ENCODE peak calls at places on chromosome 15, in seven cellular contexts. One of them, this sample, is unnamed.

GRCh38 chr15:60580650-60581415 is 101.9 kb upstream of the ICE2 start:
- DNase-seq in upper lobe of right lung: no peak
- DNase-seq in left ventricle myocardium inferior: no peak
- DNase-seq in mammary epithelial cell: no peak
- DNase-seq in CD4-positive, alpha-beta memory T cell: peak; percentile 81
- DNase-seq in OCI-LY7: peak; percentile 18
- DNase-seq in right atrium auricular region: no peak
- DNase-seq in this sample: no peak

GRCh38 chr15:27989428-27989827 is 109.7 kb downstream of the OCA2 start:
- DNase-seq in upper lobe of right lung: no peak
- DNase-seq in left ventricle myocardium inferior: no peak
- DNase-seq in mammary epithelial cell: no peak
- DNase-seq in CD4-positive, alpha-beta memory T cell: no peak
- DNase-seq in OCI-LY7: no peak
- DNase-seq in right atrium auricular region: no peak
- DNase-seq in this sample: no peak

GRCh38 chr15:40266828-40267304 is 16.0 kb downstream of the ANKRD63 start:
- DNase-seq in upper lobe of right lung: peak; percentile 82
- DNase-seq in left ventricle myocardium inferior: no peak
- DNase-seq in mammary epithelial cell: peak; percentile 96
- DNase-seq in CD4-positive, alpha-beta memory T cell: no peak
- DNase-seq in OCI-LY7: no peak
- DNase-seq in right atrium auricular region: peak; percentile 67
- DNase-seq in this sample: peak; percentile 63

GRCh38 chr15:83292317-83292716 is 7.9 kb upstream of the BNC1 start:
- DNase-seq in upper lobe of right lung: no peak
- DNase-seq in left ventricle myocardium inferior: no peak
- DNase-seq in mammary epithelial cell: peak; percentile 92
- DNase-seq in CD4-positive, alpha-beta memory T cell: no peak
- DNase-seq in OCI-LY7: no peak
- DNase-seq in right atrium auricular region: no peak
- DNase-seq in this sample: no peak

GRCh38 chr15:99143655-99144610 is 39.1 kb downstream of the SYNM start:
- DNase-seq in upper lobe of right lung: no peak
- DNase-seq in left ventricle myocardium inferior: peak; percentile 73
- DNase-seq in mammary epithelial cell: peak; percentile 50
- DNase-seq in CD4-positive, alpha-beta memory T cell: no peak
- DNase-seq in OCI-LY7: no peak
- DNase-seq in right atrium auricular region: peak; percentile 88
- DNase-seq in this sample: peak; percentile 28

GRCh38 chr15:31161990-31162389 is 60.5 kb upstream of the TRPM1 start:
- DNase-seq in upper lobe of right lung: no peak
- DNase-seq in left ventricle myocardium inferior: no peak
- DNase-seq in mammary epithelial cell: no peak
- DNase-seq in CD4-positive, alpha-beta memory T cell: no peak
- DNase-seq in OCI-LY7: no peak
- DNase-seq in right atrium auricular region: peak; percentile 13
- DNase-seq in this sample: no peak

GRCh38 chr15:72423256-72423655 is 25.2 kb downstream of the TMEM202 start:
- DNase-seq in upper lobe of right lung: no peak
- DNase-seq in left ventricle myocardium inferior: no peak
- DNase-seq in mammary epithelial cell: no peak
- DNase-seq in CD4-positive, alpha-beta memory T cell: no peak
- DNase-seq in OCI-LY7: no peak
- DNase-seq in right atrium auricular region: no peak
- DNase-seq in this sample: no peak

GRCh38 chr15:63971427-63971805 is 74.9 kb downstream of the DAPK2 start:
- DNase-seq in upper lobe of right lung: no peak
- DNase-seq in left ventricle myocardium inferior: no peak
- DNase-seq in mammary epithelial cell: no peak
- DNase-seq in CD4-positive, alpha-beta memory T cell: peak; percentile 15
- DNase-seq in OCI-LY7: peak; percentile 42
- DNase-seq in right atrium auricular region: peak; percentile 50
- DNase-seq in this sample: no peak

GRCh38 chr15:68335251-68335650 is 57.7 kb downstream of the FEM1B start:
- DNase-seq in upper lobe of right lung: no peak
- DNase-seq in left ventricle myocardium inferior: peak; percentile 52
- DNase-seq in mammary epithelial cell: peak; percentile 7
- DNase-seq in CD4-positive, alpha-beta memory T cell: no peak
- DNase-seq in OCI-LY7: no peak
- DNase-seq in right atrium auricular region: no peak
- DNase-seq in this sample: no peak

GRCh38 chr15:41828747-41829270 is 917 bp downstream of the JMJD7 start:
- DNase-seq in upper lobe of right lung: no peak
- DNase-seq in left ventricle myocardium inferior: no peak
- DNase-seq in mammary epithelial cell: peak; percentile 26
- DNase-seq in CD4-positive, alpha-beta memory T cell: no peak
- DNase-seq in OCI-LY7: no peak
- DNase-seq in right atrium auricular region: no peak
- DNase-seq in this sample: no peak

GRCh38 chr15:100308222-100309007 is 33.4 kb downstream of the ADAMTS17 start:
- DNase-seq in upper lobe of right lung: no peak
- DNase-seq in left ventricle myocardium inferior: no peak
- DNase-seq in mammary epithelial cell: peak; percentile 49
- DNase-seq in CD4-positive, alpha-beta memory T cell: no peak
- DNase-seq in OCI-LY7: no peak
- DNase-seq in right atrium auricular region: peak; percentile 73
- DNase-seq in this sample: no peak

GRCh38 chr15:57472861-57473260 is 96.6 kb downstream of the CGNL1 start:
- DNase-seq in upper lobe of right lung: no peak
- DNase-seq in left ventricle myocardium inferior: no peak
- DNase-seq in mammary epithelial cell: no peak
- DNase-seq in CD4-positive, alpha-beta memory T cell: no peak
- DNase-seq in OCI-LY7: no peak
- DNase-seq in right atrium auricular region: no peak
- DNase-seq in this sample: no peak

GRCh38 chr15:83248151-83248851 is 36.2 kb downstream of the BNC1 start:
- DNase-seq in upper lobe of right lung: no peak
- DNase-seq in left ventricle myocardium inferior: no peak
- DNase-seq in mammary epithelial cell: peak; percentile 62
- DNase-seq in CD4-positive, alpha-beta memory T cell: peak; percentile 18
- DNase-seq in OCI-LY7: peak; percentile 65
- DNase-seq in right atrium auricular region: no peak
- DNase-seq in this sample: peak; percentile 41

GRCh38 chr15:82650046-82650670 is 3.0 kb upstream of the CPEB1 start:
- DNase-seq in upper lobe of right lung: no peak
- DNase-seq in left ventricle myocardium inferior: no peak
- DNase-seq in mammary epithelial cell: no peak
- DNase-seq in CD4-positive, alpha-beta memory T cell: no peak
- DNase-seq in OCI-LY7: no peak
- DNase-seq in right atrium auricular region: no peak
- DNase-seq in this sample: no peak

GRCh38 chr15:99426431-99427105 is 139.2 kb upstream of the MEF2A start:
- DNase-seq in upper lobe of right lung: peak; percentile 60
- DNase-seq in left ventricle myocardium inferior: peak; percentile 13
- DNase-seq in mammary epithelial cell: no peak
- DNase-seq in CD4-positive, alpha-beta memory T cell: no peak
- DNase-seq in OCI-LY7: no peak
- DNase-seq in right atrium auricular region: no peak
- DNase-seq in this sample: peak; percentile 90

GRCh38 chr15:25763954-25764353 is 99.2 kb downstream of the ATP10A start:
- DNase-seq in upper lobe of right lung: no peak
- DNase-seq in left ventricle myocardium inferior: no peak
- DNase-seq in mammary epithelial cell: no peak
- DNase-seq in CD4-positive, alpha-beta memory T cell: no peak
- DNase-seq in OCI-LY7: no peak
- DNase-seq in right atrium auricular region: peak; percentile 28
- DNase-seq in this sample: no peak

GRCh38 chr15:84657748-84658079 is 285 bp downstream of the NMB start:
- DNase-seq in upper lobe of right lung: no peak
- DNase-seq in left ventricle myocardium inferior: no peak
- DNase-seq in mammary epithelial cell: no peak
- DNase-seq in CD4-positive, alpha-beta memory T cell: no peak
- DNase-seq in OCI-LY7: no peak
- DNase-seq in right atrium auricular region: no peak
- DNase-seq in this sample: no peak

GRCh38 chr15:84658788-84659411 is 901 bp upstream of the NMB start:
- DNase-seq in upper lobe of right lung: no peak
- DNase-seq in left ventricle myocardium inferior: no peak
- DNase-seq in mammary epithelial cell: no peak
- DNase-seq in CD4-positive, alpha-beta memory T cell: no peak
- DNase-seq in OCI-LY7: peak; percentile 29
- DNase-seq in right atrium auricular region: no peak
- DNase-seq in this sample: no peak

GRCh38 chr15:84658080-84658787 is at the start of gene NMB:
- DNase-seq in upper lobe of right lung: peak; percentile 92
- DNase-seq in left ventricle myocardium inferior: peak; percentile 74
- DNase-seq in mammary epithelial cell: peak; percentile 54
- DNase-seq in CD4-positive, alpha-beta memory T cell: peak; percentile 87
- DNase-seq in OCI-LY7: peak; percentile 95
- DNase-seq in right atrium auricular region: peak; percentile 77
- DNase-seq in this sample: peak; percentile 68

GRCh38 chr15:84654689-84655453 is 788 bp upstream of the WDR73 start:
- DNase-seq in upper lobe of right lung: peak; percentile 89
- DNase-seq in left ventricle myocardium inferior: peak; percentile 81
- DNase-seq in mammary epithelial cell: peak; percentile 58
- DNase-seq in CD4-positive, alpha-beta memory T cell: peak; percentile 72
- DNase-seq in OCI-LY7: peak; percentile 90
- DNase-seq in right atrium auricular region: peak; percentile 86
- DNase-seq in this sample: peak; percentile 23

DNA sequence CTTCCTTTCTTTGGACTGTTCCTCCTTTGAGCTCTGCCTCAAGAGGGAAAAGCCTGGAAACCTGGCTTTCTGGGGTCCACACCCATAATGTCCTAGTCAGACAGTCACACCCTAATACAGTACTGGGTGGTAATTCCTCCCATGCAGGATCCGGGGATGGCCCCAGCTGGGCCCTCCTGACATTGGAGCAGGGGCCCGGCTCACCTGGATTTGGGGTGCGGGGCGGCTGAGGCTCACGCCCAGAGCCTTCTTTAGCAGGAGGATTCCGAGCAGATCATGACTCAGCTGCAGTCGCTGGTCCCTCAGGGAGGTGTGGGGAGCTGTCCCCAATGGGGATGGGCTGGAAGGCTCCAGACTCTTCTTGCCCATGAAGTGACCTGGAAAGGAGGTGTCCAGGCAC is 1.0 kb downstream of the NMB start:
- DNase-seq in upper lobe of right lung: no peak
- DNase-seq in left ventricle myocardium inferior: no peak
- DNase-seq in mammary epithelial cell: no peak
- DNase-seq in CD4-positive, alpha-beta memory T cell: no peak
- DNase-seq in OCI-LY7: no peak
- DNase-seq in right atrium auricular region: no peak
- DNase-seq in this sample: no peak
- H3K4me1 ChIP-seq in upper lobe of right lung: peaks cover 32% of the 10 kb centered on the region
- H3K4me1 ChIP-seq in left ventricle myocardium inferior: peaks cover 56% of the 10 kb centered on the region
- H3K4me1 ChIP-seq in mammary epithelial cell: peaks cover 23% of the 10 kb centered on the region
- H3K4me1 ChIP-seq in CD4-positive, alpha-beta memory T cell: peaks cover 47% of the 10 kb centered on the region
- H3K4me1 ChIP-seq in OCI-LY7: peaks cover 50% of the 10 kb centered on the region
- H3K4me1 ChIP-seq in right atrium auricular region: no peaks in the 10 kb centered on the region
- H3K4me1 ChIP-seq in this sample: peaks cover 7% of the 10 kb centered on the region

GRCh38 chr15:66747866-66748265 is 45.8 kb downstream of the SMAD6 start:
- DNase-seq in upper lobe of right lung: no peak
- DNase-seq in left ventricle myocardium inferior: no peak
- DNase-seq in mammary epithelial cell: no peak
- DNase-seq in CD4-positive, alpha-beta memory T cell: no peak
- DNase-seq in OCI-LY7: no peak
- DNase-seq in right atrium auricular region: no peak
- DNase-seq in this sample: no peak
- H3K4me1 ChIP-seq in upper lobe of right lung: peaks cover 68% of the 10 kb centered on the region
- H3K4me1 ChIP-seq in left ventricle myocardium inferior: peaks cover 100% of the 10 kb centered on the region
- H3K4me1 ChIP-seq in mammary epithelial cell: peaks cover 12% of the 10 kb centered on the region
- H3K4me1 ChIP-seq in CD4-positive, alpha-beta memory T cell: peaks cover 3% of the 10 kb centered on the region
- H3K4me1 ChIP-seq in OCI-LY7: peaks cover 21% of the 10 kb centered on the region
- H3K4me1 ChIP-seq in right atrium auricular region: no peaks in the 10 kb centered on the region
- H3K4me1 ChIP-seq in this sample: peaks cover 35% of the 10 kb centered on the region

GRCh38 chr15:96889734-96890480 is 559.4 kb downstream of the NR2F2 start:
- DNase-seq in upper lobe of right lung: no peak
- DNase-seq in left ventricle myocardium inferior: no peak
- DNase-seq in mammary epithelial cell: no peak
- DNase-seq in CD4-positive, alpha-beta memory T cell: no peak
- DNase-seq in OCI-LY7: no peak
- DNase-seq in right atrium auricular region: no peak
- DNase-seq in this sample: peak; percentile 16

GRCh38 chr15:96887730-96888129 is 557.2 kb downstream of the NR2F2 start:
- DNase-seq in upper lobe of right lung: no peak
- DNase-seq in left ventricle myocardium inferior: no peak
- DNase-seq in mammary epithelial cell: peak; percentile 32
- DNase-seq in CD4-positive, alpha-beta memory T cell: no peak
- DNase-seq in OCI-LY7: no peak
- DNase-seq in right atrium auricular region: no peak
- DNase-seq in this sample: no peak

GRCh38 chr15:96894669-96895068 is 564.2 kb downstream of the NR2F2 start:
- DNase-seq in upper lobe of right lung: no peak
- DNase-seq in left ventricle myocardium inferior: no peak
- DNase-seq in mammary epithelial cell: no peak
- DNase-seq in CD4-positive, alpha-beta memory T cell: no peak
- DNase-seq in OCI-LY7: no peak
- DNase-seq in right atrium auricular region: no peak
- DNase-seq in this sample: no peak

GRCh38 chr15:96893159-96893906 is 562.8 kb downstream of the NR2F2 start:
- DNase-seq in upper lobe of right lung: no peak
- DNase-seq in left ventricle myocardium inferior: no peak
- DNase-seq in mammary epithelial cell: peak; percentile 21
- DNase-seq in CD4-positive, alpha-beta memory T cell: no peak
- DNase-seq in OCI-LY7: no peak
- DNase-seq in right atrium auricular region: no peak
- DNase-seq in this sample: peak; percentile 18

GRCh38 chr15:96888764-96889163 is 558.3 kb downstream of the NR2F2 start:
- DNase-seq in upper lobe of right lung: no peak
- DNase-seq in left ventricle myocardium inferior: no peak
- DNase-seq in mammary epithelial cell: no peak
- DNase-seq in CD4-positive, alpha-beta memory T cell: no peak
- DNase-seq in OCI-LY7: no peak
- DNase-seq in right atrium auricular region: no peak
- DNase-seq in this sample: no peak
- H3K4me1 ChIP-seq in upper lobe of right lung: no peaks in the 10 kb centered on the region
- H3K4me1 ChIP-seq in left ventricle myocardium inferior: peaks cover 6% of the 10 kb centered on the region
- H3K4me1 ChIP-seq in mammary epithelial cell: no peaks in the 10 kb centered on the region
- H3K4me1 ChIP-seq in CD4-positive, alpha-beta memory T cell: no peaks in the 10 kb centered on the region
- H3K4me1 ChIP-seq in OCI-LY7: no peaks in the 10 kb centered on the region
- H3K4me1 ChIP-seq in right atrium auricular region: no peaks in the 10 kb centered on the region
- H3K4me1 ChIP-seq in this sample: no peaks in the 10 kb centered on the region

GRCh38 chr15:92661961-92662360 is 6.4 kb upstream of the FAM174B start:
- DNase-seq in upper lobe of right lung: no peak
- DNase-seq in left ventricle myocardium inferior: no peak
- DNase-seq in mammary epithelial cell: no peak
- DNase-seq in CD4-positive, alpha-beta memory T cell: no peak
- DNase-seq in OCI-LY7: no peak
- DNase-seq in right atrium auricular region: no peak
- DNase-seq in this sample: peak; percentile 21
- H3K4me1 ChIP-seq in upper lobe of right lung: peaks cover 16% of the 10 kb centered on the region
- H3K4me1 ChIP-seq in left ventricle myocardium inferior: peaks cover 33% of the 10 kb centered on the region
- H3K4me1 ChIP-seq in mammary epithelial cell: no peaks in the 10 kb centered on the region
- H3K4me1 ChIP-seq in CD4-positive, alpha-beta memory T cell: no peaks in the 10 kb centered on the region
- H3K4me1 ChIP-seq in OCI-LY7: no peaks in the 10 kb centered on the region
- H3K4me1 ChIP-seq in right atrium auricular region: no peaks in the 10 kb centered on the region
- H3K4me1 ChIP-seq in this sample: peaks cover 4% of the 10 kb centered on the region

GRCh38 chr15:34838282-34838681 is 42.9 kb upstream of the ACTC1 start:
- DNase-seq in upper lobe of right lung: no peak
- DNase-seq in left ventricle myocardium inferior: no peak
- DNase-seq in mammary epithelial cell: no peak
- DNase-seq in CD4-positive, alpha-beta memory T cell: no peak
- DNase-seq in OCI-LY7: no peak
- DNase-seq in right atrium auricular region: no peak
- DNase-seq in this sample: no peak

GRCh38 chr15:34837246-34838016 is 42.1 kb upstream of the ACTC1 start:
- DNase-seq in upper lobe of right lung: no peak
- DNase-seq in left ventricle myocardium inferior: no peak
- DNase-seq in mammary epithelial cell: peak; percentile 87
- DNase-seq in CD4-positive, alpha-beta memory T cell: no peak
- DNase-seq in OCI-LY7: no peak
- DNase-seq in right atrium auricular region: no peak
- DNase-seq in this sample: peak; percentile 63

GRCh38 chr15:34841220-34841841 is 46.0 kb upstream of the ACTC1 start:
- DNase-seq in upper lobe of right lung: no peak
- DNase-seq in left ventricle myocardium inferior: no peak
- DNase-seq in mammary epithelial cell: no peak
- DNase-seq in CD4-positive, alpha-beta memory T cell: no peak
- DNase-seq in OCI-LY7: no peak
- DNase-seq in right atrium auricular region: no peak
- DNase-seq in this sample: no peak
- H3K4me1 ChIP-seq in upper lobe of right lung: no peaks in the 10 kb centered on the region
- H3K4me1 ChIP-seq in left ventricle myocardium inferior: no peaks in the 10 kb centered on the region
- H3K4me1 ChIP-seq in mammary epithelial cell: peaks cover 5% of the 10 kb centered on the region
- H3K4me1 ChIP-seq in CD4-positive, alpha-beta memory T cell: no peaks in the 10 kb centered on the region
- H3K4me1 ChIP-seq in OCI-LY7: no peaks in the 10 kb centered on the region
- H3K4me1 ChIP-seq in right atrium auricular region: no peaks in the 10 kb centered on the region
- H3K4me1 ChIP-seq in this sample: peaks cover 7% of the 10 kb centered on the region